ENCODE peak calls at places on chromosomes 6 and 20, in nine cellular contexts. X is T-helper 2 cell; W is NCI-H82; K is stimulated activated CD8-positive, alpha-beta memory T cell treated with anti-CD3 and anti-CD28 coated beads, Interleukin-2, amount 100 ng/mL, for 48 hours; M is foreskin fibroblast; H is breast epithelium; C is RKO; L is T-helper 9 cell; B is mucosa of descending colon. N is an unnamed sample.

GRCh38 chr6:24667378-24667803 is 514 bp downstream of the ACOT13 start:
- DNase-seq in K (no peak), C (peak), L (no peak), X (no peak), W (peak), B (no peak), H (no peak), M (no peak), N (peak)

GRCh38 chr6:32637219-32637880 is at the start of gene HLA-DQA1:
- DNase-seq in M (no peak), B (no peak), X (no peak), H (no peak), K (no peak), C (no peak), L (no peak), W (no peak), N (no peak)

GRCh38 chr6:151675746-151676459 is 131.6 kb upstream of the ESR1 start:
- DNase-seq in K (peak), L (peak), W (peak), M (no peak), B (no peak), H (peak), C (peak), X (peak), N (no peak)

GRCh38 chr6:34969662-34970265 is 80.7 kb downstream of the ANKS1A start:
- DNase-seq in K (no peak), X (no peak), L (no peak), W (no peak), M (no peak), B (no peak), H (no peak), C (no peak), N (peak)

GRCh38 chr6:35019171-35019570 is 122.0 kb downstream of the TCP11 start:
- DNase-seq in W (no peak), H (no peak), B (no peak), K (no peak), M (no peak), X (no peak), L (no peak), C (no peak), N (no peak)

GRCh38 chr20:3786126-3786484 is 435 bp downstream of the CENPB start:
- DNase-seq in L (peak), W (peak), C (peak), M (peak), X (no peak), K (no peak), H (no peak), B (peak), N (peak)

GRCh38 chr6:165713845-165714466 is 50.9 kb upstream of the PDE10A start:
- DNase-seq in K (no peak), B (no peak), H (no peak), C (no peak), W (no peak), L (no peak), X (no peak), M (no peak), N (no peak)

GRCh38 chr6:123715243-123715863 is 78.6 kb upstream of the TRDN start:
- DNase-seq in L (no peak), M (no peak), H (no peak), K (no peak), B (no peak), C (peak), W (peak), X (no peak), N (no peak)

GRCh38 chr6:111949546-111949945 is 76.3 kb upstream of the FYN start:
- DNase-seq in B (no peak), M (no peak), K (no peak), H (no peak), C (no peak), W (no peak), L (no peak), X (no peak), N (no peak)

GRCh38 chr20:36167826-36168634 is 13.5 kb downstream of the EPB41L1 start:
- DNase-seq in C (peak), L (no peak), K (no peak), M (peak), B (no peak), W (no peak), H (no peak), X (no peak), N (peak)

GRCh38 chr20:48606841-48607543 is 220.8 kb downstream of the PREX1 start:
- DNase-seq in B (peak), C (no peak), K (no peak), L (no peak), W (no peak), M (no peak), H (peak), X (no peak), N (no peak)

GRCh38 chr20:33828912-33829560 is 17.9 kb downstream of the CHMP4B start:
- DNase-seq in L (no peak), M (no peak), K (no peak), C (no peak), H (no peak), B (no peak), W (peak), X (no peak), N (no peak)

GRCh38 chr6:152364846-152365245 is 272.3 kb downstream of the SYNE1 start:
- DNase-seq in M (no peak), W (no peak), H (no peak), K (no peak), C (no peak), B (no peak), L (no peak), X (no peak), N (no peak)

GRCh38 chr6:67009818-67010217 is 1302.8 kb upstream of the EYS start:
- DNase-seq in B (no peak), W (peak), C (peak), X (no peak), H (no peak), K (no peak), M (no peak), L (no peak), N (no peak)

GRCh38 chr20:58407201-58407873 is 18.3 kb downstream of the VAPB start:
- DNase-seq in M (no peak), H (no peak), W (no peak), X (no peak), L (no peak), B (no peak), K (no peak), C (no peak), N (peak)

GRCh38 chr6:130206474-130206873 is 16.3 kb downstream of the SAMD3 start:
- DNase-seq in X (no peak), W (no peak), C (no peak), B (no peak), H (no peak), K (no peak), L (no peak), M (no peak), N (no peak)

GRCh38 chr6:34181903-34182302 is 36.0 kb upstream of the GRM4 start:
- DNase-seq in H (no peak), W (no peak), C (no peak), M (no peak), L (no peak), X (peak), K (no peak), B (no peak), N (no peak)

GRCh38 chr6:5045417-5045816 is 39.7 kb upstream of the PPP1R3G start:
- DNase-seq in C (no peak), X (no peak), B (no peak), H (no peak), L (no peak), M (peak), W (no peak), K (no peak), N (no peak)

GRCh38 chr20:45318948-45319347 is 10.8 kb upstream of the MATN4 start:
- DNase-seq in W (no peak), B (no peak), M (no peak), C (no peak), X (no peak), H (no peak), L (no peak), K (no peak), N (no peak)

GRCh38 chr6:80608881-80609280 is 502.4 kb downstream of the BCKDHB start:
- DNase-seq in K (no peak), X (no peak), H (no peak), L (no peak), M (no peak), W (no peak), C (no peak), B (no peak), N (peak)

GRCh38 chr6:165019681-165020080 is 289.7 kb downstream of the C6orf118 start:
- DNase-seq in C (no peak), X (no peak), W (no peak), B (no peak), M (no peak), H (no peak), K (no peak), L (no peak), N (no peak)

N was measured in HCEC 1CT.